ENCODE peak calls at places on chromosomes 2 and 18, in five cellular contexts. H, V, J, U and Q are unnamed samples. For H3K9me3, the result is how much of the 10 kb centered on the place peaks cover.

GRCh38 chr2:233409286-233409991 is 55.1 kb downstream of the DGKD start:
- DNase-seq in V (peak), H (no peak), U (peak), J (no peak), Q (peak)

GRCh38 chr18:8947576-8947975 is 154.9 kb upstream of the NDUFV2 start:
- DNase-seq in V (no peak), J (no peak), U (peak), H (peak), Q (no peak)

GRCh38 chr2:148745151-148745851 is 100.8 kb downstream of the EPC2 start:
- DNase-seq in H (peak), V (no peak), J (no peak), U (no peak), Q (no peak)

GRCh38 chr2:100563407-100564247 is 834 bp downstream of the PDCL3 start:
- DNase-seq in U (no peak), H (no peak), V (no peak), J (no peak), Q (no peak)

GRCh38 chr2:179354739-179355537 is 90.3 kb upstream of the SESTD1 start:
- DNase-seq in V (no peak), J (no peak), H (peak), U (no peak), Q (no peak)

GRCh38 chr2:227020416-227020815 is 143.6 kb downstream of the COL4A4 start:
- DNase-seq in U (no peak), H (no peak), V (no peak), J (no peak), Q (no peak)

GRCh38 chr2:204517154-204517553 is 28.1 kb upstream of the PARD3B start:
- DNase-seq in V (no peak), J (no peak), U (no peak), H (no peak), Q (no peak)

GRCh38 chr2:102453497-102453896 is 19.5 kb upstream of the SLC9A4 start:
- DNase-seq in V (peak), U (no peak), H (peak), J (no peak), Q (no peak)

GRCh38 chr2:25041307-25041927 is 459 bp upstream of the EFR3B start:
- DNase-seq in H (peak), J (peak), V (peak), U (peak), Q (peak)

GRCh38 chr2:220504890-220505564 is 877.6 kb downstream of the SLC4A3 start:
- DNase-seq in J (no peak), U (peak), V (no peak), H (peak), Q (no peak)

GRCh38 chr2:202337133-202337532 is 39.0 kb upstream of the BMPR2 start:
- DNase-seq in U (no peak), H (no peak), V (no peak), J (no peak), Q (no peak)

GRCh38 chr2:74255660-74256228 is 57.3 kb downstream of the MTHFD2 start:
- DNase-seq in U (no peak), H (no peak), V (no peak), J (no peak), Q (peak)

GRCh38 chr2:68248361-68248760 is 4.0 kb downstream of the PPP3R1 start:
- DNase-seq in V (no peak), U (no peak), H (peak), J (no peak), Q (no peak)

GRCh38 chr18:31103423-31103822 is 1.2 kb upstream of the DSC2 start:
- DNase-seq in V (no peak), U (no peak), J (no peak), H (peak), Q (no peak)

GRCh38 chr2:196426122-196426521 is 213.4 kb upstream of the CCDC150 start:
- DNase-seq in H (no peak), V (no peak), U (no peak), J (no peak), Q (no peak)

GRCh38 chr2:184053326-184053725 is 545.0 kb upstream of the ZNF804A start:
- DNase-seq in U (no peak), H (peak), V (peak), J (no peak), Q (no peak)

GRCh38 chr2:73983322-73984202 is 1.1 kb upstream of the TET3 start:
- DNase-seq in U (no peak), J (peak), V (peak), H (peak), Q (no peak)

GRCh38 chr2:2848198-2848597 is 517.1 kb upstream of the MYT1L start:
- DNase-seq in H (no peak), J (no peak), V (no peak), U (no peak), Q (no peak)

GRCh38 chr2:107663632-107664031 is 163.1 kb upstream of the RGPD4 start:
- DNase-seq in V (no peak), H (no peak), U (no peak), J (no peak), Q (no peak)

GRCh38 chr2:152613235-152613634 is 104.0 kb downstream of the PRPF40A start:
- DNase-seq in V (no peak), J (no peak), H (peak), U (no peak), Q (no peak)

GRCh38 chr2:207546822-207547221 is 17.1 kb downstream of the CREB1 start:
- DNase-seq in H (no peak), J (no peak), U (peak), V (no peak), Q (no peak)

GRCh38 chr18:9661564-9661963 is 46.5 kb upstream of the RAB31 start:
- DNase-seq in U (peak), H (peak), V (no peak), J (no peak), Q (no peak)

GRCh38 chr2:69092857-69093256 is 79.9 kb downstream of the ANTXR1 start:
- DNase-seq in H (no peak), V (no peak), J (no peak), U (no peak), Q (no peak)

GRCh38 chr2:64987001-64987962 is 1.9 kb upstream of the SLC1A4 start:
- DNase-seq in H (peak), J (no peak), V (no peak), U (peak), Q (no peak)

DNA sequence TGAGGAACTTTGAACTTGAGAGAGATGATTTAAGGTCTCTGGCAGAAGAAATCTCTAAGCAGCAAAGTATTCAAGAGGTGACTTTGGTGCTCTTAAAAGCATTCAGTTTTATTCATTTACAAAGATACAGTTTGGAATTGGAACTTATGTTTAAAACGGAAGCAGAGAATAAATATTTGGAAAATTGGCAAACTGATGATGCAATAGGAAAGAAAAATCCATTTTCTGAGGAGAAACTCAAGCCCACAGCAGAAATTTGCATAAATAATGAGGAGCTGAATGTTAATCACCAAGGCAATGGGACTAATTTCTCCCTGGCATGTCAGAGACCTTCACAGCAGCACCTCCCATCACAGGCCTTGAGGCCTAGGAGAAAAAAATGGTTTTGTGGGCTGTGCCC is 1022.5 kb upstream of the CHAC2 start:
- DNase-seq in U (no peak), J (no peak), V (no peak), H (no peak), Q (no peak)
- H3K9me3 ChIP-seq in U (under half), J (under half), V (under half), H (under half), Q (under half)

GRCh38 chr2:186991766-186992417 is 142.9 kb upstream of the ZSWIM2 start:
- DNase-seq in V (no peak), J (no peak), H (peak), U (no peak), Q (no peak)
- TF ChIP-seq CTCF in V (no peak), J (peak), H (peak), U (no peak), Q (no peak)

DNA sequence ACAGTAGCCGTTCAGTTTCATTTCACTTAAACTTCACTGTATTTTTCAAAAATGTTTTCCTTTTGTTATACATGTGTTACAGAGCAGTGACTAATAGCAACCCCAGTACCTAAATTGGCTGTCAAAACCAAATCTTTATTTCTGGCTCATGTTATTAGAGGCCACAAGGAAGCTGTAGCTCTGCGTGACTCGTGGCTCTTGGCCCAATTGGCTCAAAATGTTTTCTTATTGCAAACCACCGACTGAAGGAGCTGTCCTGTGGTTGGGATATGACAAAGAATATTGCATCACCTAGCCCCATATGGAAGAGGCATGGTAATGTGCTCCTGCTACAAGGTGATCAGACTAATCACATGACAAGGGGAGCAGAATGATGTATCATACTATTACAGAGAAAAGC is 1058.6 kb downstream of the CBLN2 start:
- DNase-seq in J (no peak), U (peak), H (peak), V (no peak), Q (no peak)
- H3K9me3 ChIP-seq in J (under half), U (under half), H (under half), V (under half), Q (under half)

GRCh38 chr18:35917043-35917442 is 55.4 kb upstream of the RMP24 start:
- DNase-seq in V (no peak), J (no peak), H (peak), U (no peak), Q (no peak)
- TF ChIP-seq CTCF in V (no peak), J (no peak), H (peak), U (peak), Q (no peak)

GRCh38 chr2:172531309-172531708 is 24.6 kb upstream of the PDK1 start:
- DNase-seq in V (no peak), H (no peak), U (no peak), J (no peak), Q (no peak)
- H3K9me3 ChIP-seq in V (under half), H (under half), U (under half), J (under half), Q (under half)

DNA sequence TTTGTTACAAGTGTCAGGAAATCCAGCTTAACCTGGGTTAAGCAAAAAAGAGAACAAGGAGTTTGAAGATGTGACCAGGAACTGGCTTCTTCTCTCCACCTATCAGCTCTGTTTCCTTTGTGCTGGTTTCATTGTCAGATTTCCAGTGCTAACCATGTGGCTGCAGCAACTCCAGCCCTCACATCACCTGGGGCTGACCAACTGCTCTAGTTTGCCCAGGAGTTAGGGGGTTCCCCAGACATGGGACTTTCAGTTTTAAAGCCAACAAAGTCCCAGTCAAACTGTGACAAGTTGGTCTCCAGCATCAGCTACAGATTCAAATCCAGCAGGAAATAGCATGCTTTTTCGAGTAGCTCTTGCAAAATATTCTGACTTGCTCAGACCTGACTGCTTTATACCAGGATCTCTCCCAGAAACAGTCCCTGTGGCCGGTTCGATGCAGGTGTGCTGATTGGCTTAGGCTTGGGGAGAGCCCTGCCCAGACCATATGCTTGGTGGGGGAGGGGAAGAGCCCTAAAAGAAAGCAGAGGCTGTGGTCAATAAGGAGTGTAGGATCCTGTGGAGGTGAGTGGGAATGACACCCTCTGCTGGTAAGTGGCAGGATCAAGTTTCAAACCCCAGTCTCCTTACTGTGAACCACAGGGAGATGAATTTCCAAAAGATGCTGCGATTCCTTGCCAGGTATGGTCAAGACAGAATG is 49.5 kb downstream of the KCNE4 start:
- DNase-seq in V (no peak), H (peak), J (no peak), U (peak), Q (no peak)
- TF ChIP-seq CTCF in V (peak), H (peak), J (peak), U (peak), Q (peak)

GRCh38 chr2:228533156-228533555 is 351.7 kb upstream of the SPHKAP start:
- DNase-seq in J (no peak), V (no peak), H (no peak), U (no peak), Q (no peak)

GRCh38 chr2:228540976-228541375 is 359.5 kb upstream of the SPHKAP start:
- DNase-seq in H (no peak), J (no peak), U (no peak), V (no peak), Q (no peak)

GRCh38 chr2:228532233-228532632 is 350.7 kb upstream of the SPHKAP start:
- DNase-seq in H (no peak), U (no peak), V (no peak), J (no peak), Q (no peak)

DNA sequence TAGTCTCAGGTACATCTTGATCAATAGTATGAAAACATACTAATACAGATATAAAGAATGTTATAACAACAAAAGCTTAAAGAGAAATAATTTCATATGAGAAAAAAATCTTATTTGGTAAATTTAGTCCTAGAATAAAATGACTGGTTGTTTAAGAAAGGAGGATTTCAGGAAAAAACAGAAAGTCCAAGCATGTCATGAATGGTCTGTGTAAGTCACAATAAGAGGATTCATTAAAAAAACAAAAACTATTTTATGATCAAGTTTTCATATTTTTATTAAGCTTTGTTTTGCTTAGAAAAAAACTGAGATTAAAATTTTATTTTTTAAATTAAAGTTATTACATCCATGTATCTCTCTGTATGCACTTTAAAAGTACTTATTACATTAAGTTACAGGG is 353.9 kb upstream of the SPHKAP start:
- DNase-seq in U (no peak), V (no peak), J (no peak), H (peak), Q (no peak)
- H3K9me3 ChIP-seq in U (under half), V (under half), J (under half), H (under half), Q (under half)

DNA sequence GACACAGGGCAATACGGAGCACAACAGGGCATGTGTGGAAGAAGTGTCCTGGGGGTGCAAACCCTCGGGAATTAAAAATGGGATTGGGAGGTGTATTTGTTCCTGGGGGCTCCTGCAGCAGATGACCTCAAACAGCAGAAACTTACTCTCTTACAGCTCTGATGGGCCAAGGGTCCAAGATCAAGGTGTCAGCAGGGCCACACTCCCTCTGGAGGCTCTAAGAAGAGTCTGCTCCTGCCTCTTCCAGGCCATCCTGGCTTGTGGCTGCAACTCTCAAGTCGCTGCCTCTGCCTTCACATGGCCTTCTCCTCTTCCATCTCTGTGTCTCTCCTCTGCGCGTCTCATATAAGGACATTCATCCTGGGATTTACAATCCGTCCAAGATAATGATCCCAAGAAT is 12.4 kb upstream of the SPATA3 start:
- DNase-seq in J (no peak), U (no peak), H (no peak), V (no peak), Q (no peak)
- TF ChIP-seq CTCF in J (no peak), U (no peak), H (no peak), V (no peak), Q (no peak)